ENCODE peak calls at places on chromosomes 16 and 17, in four cellular contexts. B is K562, L is A549, Y is HepG2. N is an unnamed sample.

GRCh38 chr16:89711601-89712475 is 8.9 kb downstream of the VPS9D1 start:
- DNase-seq in B (peak), L (peak), Y (no peak), N (peak)

GRCh38 chr16:68790130-68790761 is 53.1 kb upstream of the TANGO6 start:
- DNase-seq in L (peak), Y (peak), B (no peak), N (peak)

GRCh38 chr16:12095275-12096161 is 119.0 kb downstream of the SNX29 start:
- DNase-seq in B (peak), Y (peak), L (peak), N (peak)

GRCh38 chr17:38444151-38444550 is 15.9 kb downstream of the ARHGAP23 start:
- DNase-seq in Y (peak), B (peak), L (peak), N (peak)

GRCh38 chr17:4199818-4200402 is 56.9 kb downstream of the CYB5D2 start:
- DNase-seq in Y (peak), L (peak), B (peak), N (peak)

GRCh38 chr17:73304971-73305786 is 6.6 kb downstream of the CDC42EP4 start:
- DNase-seq in Y (no peak), B (peak), L (peak), N (peak)

GRCh38 chr16:20598832-20599469 is 22.8 kb upstream of the ACSM2B start:
- DNase-seq in B (no peak), Y (peak), L (no peak), N (no peak)

GRCh38 chr17:31842416-31843381 is 16.3 kb downstream of the COPRS start:
- DNase-seq in L (peak), B (peak), Y (peak), N (peak)

GRCh38 chr17:44831270-44831770 is 1.2 kb upstream of the GJC1 start:
- DNase-seq in Y (no peak), B (no peak), L (no peak), N (no peak)

GRCh38 chr17:35289222-35289621 is 46.4 kb downstream of the SLFN5 start:
- DNase-seq in Y (no peak), L (no peak), B (no peak), N (no peak)

GRCh38 chr17:40032322-40033320 is 17.4 kb downstream of the CSF3 start:
- DNase-seq in Y (no peak), B (no peak), L (no peak), N (no peak)

GRCh38 chr17:66548158-66548557 is 245.7 kb downstream of the PRKCA start:
- DNase-seq in L (no peak), Y (peak), B (no peak), N (no peak)

GRCh38 chr16:9813665-9814064 is 368.6 kb downstream of the GRIN2A start:
- DNase-seq in B (no peak), Y (no peak), L (no peak), N (no peak)

GRCh38 chr17:8140413-8141029 is 11.7 kb downstream of the PER1 start:
- DNase-seq in L (no peak), Y (no peak), B (no peak), N (no peak)

GRCh38 chr16:81424761-81425160 is 19.8 kb upstream of the CMIP start:
- DNase-seq in B (no peak), L (peak), Y (no peak), N (no peak)

GRCh38 chr16:75102595-75102994 is 14.0 kb downstream of the LDHD start:
- DNase-seq in L (no peak), B (no peak), Y (no peak), N (no peak)
- TF ChIP-seq NR3C1 in L (no peak), B (no peak), Y (no peak), N (no peak)

GRCh38 chr16:27211026-27211425 is 7.7 kb downstream of the KDM8 start:
- DNase-seq in Y (no peak), L (no peak), B (no peak), N (no peak)
- TF ChIP-seq NR3C1 in Y (no peak), L (no peak), B (no peak), N (no peak)

GRCh38 chr17:16019347-16019746 is 19.7 kb downstream of the TTC19 start:
- DNase-seq in Y (no peak), L (no peak), B (no peak), N (no peak)

DNA sequence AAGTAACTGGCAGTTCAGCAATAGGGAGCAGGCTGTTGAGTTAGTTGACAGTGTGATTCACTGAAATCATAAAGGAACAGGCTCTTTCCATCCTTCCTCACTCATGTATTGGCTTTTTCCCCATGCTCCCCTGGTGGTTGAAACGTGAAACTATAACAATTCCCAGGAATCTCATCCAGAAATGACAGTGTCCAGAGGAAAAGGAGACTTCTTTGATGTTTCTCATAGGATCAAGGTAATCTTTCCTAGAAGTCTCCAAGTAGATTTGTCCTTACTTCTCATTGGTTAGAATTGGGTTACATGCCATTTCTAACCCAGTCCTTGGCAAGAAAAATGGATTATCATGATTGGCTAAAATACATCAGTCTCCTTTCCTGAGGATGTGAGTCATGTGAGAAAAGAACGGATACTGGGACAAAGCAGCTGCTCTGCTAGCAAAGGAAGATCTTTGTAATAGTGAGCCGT is 14.4 kb downstream of the TTC19 start:
- DNase-seq in L (peak), Y (peak), B (no peak), N (no peak)
- TF ChIP-seq NR3C1 in L (no peak), Y (no peak), B (no peak), N (no peak)

DNA sequence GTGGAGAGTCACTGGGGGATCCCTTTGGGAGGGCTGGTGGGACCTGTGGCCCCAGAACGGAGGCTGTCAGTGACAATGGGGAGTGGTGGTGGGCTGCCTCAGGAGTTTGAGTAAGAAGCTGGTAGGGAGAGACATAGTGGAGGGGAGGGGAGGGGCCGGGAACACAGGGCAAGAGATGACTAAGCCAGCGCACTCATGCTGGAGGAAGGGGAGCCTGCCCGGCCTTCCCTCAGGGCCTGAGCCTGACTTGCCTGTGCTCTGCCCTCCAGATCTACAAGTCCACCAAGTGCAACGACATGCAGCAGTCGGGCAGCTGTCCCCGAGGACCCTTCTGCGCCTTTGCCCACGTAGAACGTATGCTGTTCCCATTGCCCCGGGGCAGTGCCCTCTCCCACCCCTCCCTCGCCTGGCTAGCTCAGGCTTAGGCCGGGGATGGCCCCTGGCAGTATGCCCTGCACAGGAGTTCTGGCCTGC is 29.3 kb downstream of the UNC13D start:
- DNase-seq in B (no peak), Y (no peak), L (peak), N (no peak)
- TF ChIP-seq NR3C1 in B (no peak), Y (no peak), L (no peak), N (no peak)

GRCh38 chr17:1643293-1643998 is 2.1 kb downstream of the SCARF1 start:
- DNase-seq in L (peak), B (no peak), Y (no peak), N (peak)
- TF ChIP-seq NR3C1 in L (no peak), B (no peak), Y (no peak), N (no peak)

GRCh38 chr17:10265100-10265810 is 66.8 kb upstream of the GAS7 start:
- DNase-seq in B (no peak), L (no peak), Y (no peak), N (no peak)

GRCh38 chr17:10271004-10271620 is 72.7 kb upstream of the GAS7 start:
- DNase-seq in Y (no peak), L (no peak), B (no peak), N (no peak)

GRCh38 chr17:10266477-10266876 is 68.1 kb upstream of the GAS7 start:
- DNase-seq in L (no peak), B (no peak), Y (no peak), N (no peak)

GRCh38 chr17:10268005-10268404 is 69.6 kb upstream of the GAS7 start:
- DNase-seq in B (no peak), Y (no peak), L (no peak), N (no peak)

DNA sequence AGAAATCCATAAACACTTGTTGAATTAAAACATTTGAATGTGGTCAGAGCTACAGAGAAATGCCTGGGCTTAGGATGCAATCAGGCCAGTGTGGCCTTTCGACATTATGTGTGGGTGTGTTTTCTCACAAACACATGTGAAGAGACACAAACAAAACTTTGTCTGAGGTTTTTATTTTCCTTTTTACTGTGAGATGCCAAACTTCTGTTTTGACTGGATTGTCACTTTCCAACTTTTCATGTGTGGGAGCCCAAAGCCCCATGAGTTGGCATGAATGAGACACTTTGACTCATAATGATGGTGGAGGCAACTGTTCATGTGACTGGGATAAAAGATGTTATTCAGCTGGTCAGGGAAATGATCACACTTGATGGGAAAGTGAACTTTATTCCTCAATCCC is 71.9 kb upstream of the GAS7 start:
- DNase-seq in B (no peak), Y (no peak), L (no peak), N (no peak)
- TF ChIP-seq NR3C1 in B (no peak), Y (no peak), L (no peak), N (no peak)

GRCh38 chr17:75096082-75096625 is 8.4 kb downstream of the SLC16A5 start:
- DNase-seq in L (peak), B (peak), Y (peak), N (no peak)
- TF ChIP-seq NR3C1 in L (no peak), B (no peak), Y (no peak), N (no peak)

DNA sequence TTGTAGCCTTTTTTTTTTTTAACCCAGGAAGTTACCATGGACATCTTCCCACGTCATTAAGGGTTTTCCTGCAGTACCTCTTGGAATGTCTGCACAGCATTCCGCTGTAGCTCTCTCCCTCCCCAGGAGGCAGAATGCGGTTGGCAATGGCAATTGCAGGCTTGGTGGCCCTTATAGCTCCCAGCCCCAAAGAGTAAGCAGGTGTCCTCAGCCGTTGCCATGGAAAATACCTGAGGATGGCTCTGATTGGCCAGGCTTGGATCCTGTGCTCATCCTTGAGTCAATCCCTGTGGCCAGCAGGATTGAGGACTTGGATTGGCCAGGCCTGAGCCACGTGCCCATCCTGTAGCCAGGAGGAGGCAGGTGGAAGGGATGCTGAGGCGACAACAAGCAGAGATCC is 15.5 kb upstream of the TIMP2 start:
- DNase-seq in Y (peak), B (no peak), L (peak), N (peak)
- TF ChIP-seq NR3C1 in Y (no peak), B (no peak), L (no peak), N (no peak)

N was measured in WTC11.